ENCODE peak calls at places on chromosomes 2 and 18, in five cellular contexts. F is hepatocyte, X is GM10248, T is NT2/D1, W is T-cell. V is an unnamed sample.

GRCh38 chr2:37586663-37587409 is 84.6 kb downstream of the CDC42EP3 start:
- DNase-seq in F (no peak), X (no peak), T (no peak), W (no peak), V (no peak)

GRCh38 chr2:70241338-70241737 is 7.1 kb downstream of the TIA1 start:
- DNase-seq in F (no peak), X (no peak), T (no peak), W (no peak), V (no peak)

GRCh38 chr2:240564191-240564570 is 4.0 kb downstream of the DUSP28 start:
- DNase-seq in F (no peak), X (no peak), T (no peak), W (no peak), V (no peak)

GRCh38 chr2:113878743-113879142 is 11.1 kb upstream of the ACTR3 start:
- DNase-seq in F (no peak), X (no peak), T (no peak), W (no peak), V (no peak)

GRCh38 chr2:33696234-33696633 is 97.1 kb upstream of the FAM98A start:
- DNase-seq in F (no peak), X (no peak), T (no peak), W (no peak), V (no peak)

GRCh38 chr2:74138952-74139323 is 8.8 kb downstream of the BOLA3 start:
- DNase-seq in F (no peak), X (no peak), T (no peak), W (no peak), V (no peak)

GRCh38 chr2:236949089-236949935 is 136.4 kb upstream of the COPS8 start:
- DNase-seq in F (no peak), X (no peak), T (no peak), W (no peak), V (no peak)

GRCh38 chr2:23636412-23636811 is 251.4 kb downstream of the KLHL29 start:
- DNase-seq in F (no peak), X (no peak), T (no peak), W (no peak), V (no peak)

GRCh38 chr18:35458271-35458670 is 39.5 kb downstream of the INO80C start:
- DNase-seq in F (no peak), X (no peak), T (no peak), W (no peak), V (no peak)

GRCh38 chr2:70886541-70886987 is 49.1 kb upstream of the ATP6V1B1 start:
- DNase-seq in F (no peak), X (no peak), T (no peak), W (no peak), V (no peak)

GRCh38 chr2:178271629-178272333 is 77.5 kb downstream of the OSBPL6 start:
- DNase-seq in F (peak; percentile 10), X (no peak), T (no peak), W (no peak), V (peak; percentile 80)

GRCh38 chr2:11767779-11768178 is 21.3 kb downstream of the LPIN1 start:
- DNase-seq in F (no peak), X (no peak), T (no peak), W (no peak), V (no peak)

GRCh38 chr2:241895732-241896641 is 26.5 kb downstream of the RTP5 start:
- DNase-seq in F (peak; percentile 61), X (no peak), T (no peak), W (no peak), V (no peak)

GRCh38 chr2:209097168-209097567 is 326.7 kb upstream of the MAP2 start:
- DNase-seq in F (no peak), X (no peak), T (no peak), W (no peak), V (no peak)

GRCh38 chr2:69214898-69215297 is 172.1 kb downstream of the GFPT1 start:
- DNase-seq in F (peak; percentile 31), X (no peak), T (no peak), W (no peak), V (no peak)

GRCh38 chr18:62778976-62779869 is 63.9 kb downstream of the PHLPP1 start:
- DNase-seq in F (no peak), X (no peak), T (no peak), W (no peak), V (no peak)

GRCh38 chr2:198374375-198375072 is 570.1 kb downstream of the PLCL1 start:
- DNase-seq in F (peak; percentile 77), X (peak; percentile 15), T (peak; percentile 63), W (no peak), V (peak; percentile 74)

GRCh38 chr18:29003194-29003593 is 826.3 kb upstream of the CDH2 start:
- DNase-seq in F (peak; percentile 19), X (no peak), T (no peak), W (no peak), V (no peak)

GRCh38 chr2:41926614-41927580 is 120.9 kb upstream of the PKDCC start:
- DNase-seq in F (no peak), X (no peak), T (no peak), W (no peak), V (no peak)

GRCh38 chr18:40413160-40413559 is 1541.9 kb upstream of the PIK3C3 start:
- DNase-seq in F (peak; percentile 61), X (no peak), T (peak; percentile 38), W (no peak), V (no peak)

GRCh38 chr2:199958014-199958413 is 2.6 kb downstream of the MAIP1 start:
- DNase-seq in F (no peak), X (no peak), T (no peak), W (no peak), V (no peak)

GRCh38 chr18:42635378-42636048 is 480.0 kb downstream of the RIT2 start:
- DNase-seq in F (no peak), X (no peak), T (peak; percentile 3), W (no peak), V (no peak)

GRCh38 chr2:86062043-86062442 is 43.6 kb downstream of the POLR1A start:
- DNase-seq in F (peak; percentile 42), X (no peak), T (no peak), W (no peak), V (no peak)

GRCh38 chr2:25373269-25373981 is 31.7 kb upstream of the DNMT3A start:
- DNase-seq in F (no peak), X (no peak), T (no peak), W (no peak), V (no peak)

GRCh38 chr2:156538083-156538504 is 101.9 kb downstream of the GPD2 start:
- DNase-seq in F (no peak), X (peak; percentile 18), T (peak; percentile 1), W (no peak), V (peak; percentile 49)

GRCh38 chr18:25349131-25349925 is 2.6 kb downstream of the ZNF521 start:
- DNase-seq in F (peak; percentile 31), X (peak; percentile 24), T (no peak), W (no peak), V (peak; percentile 22)

GRCh38 chr2:129936334-129936934 is 43.0 kb upstream of the RAB6C start:
- DNase-seq in F (peak; percentile 72), X (peak; percentile 47), T (no peak), W (peak; percentile 44), V (no peak)

GRCh38 chr2:184611221-184612085 is 13.1 kb downstream of the ZNF804A start:
- DNase-seq in F (peak; percentile 29), X (no peak), T (no peak), W (no peak), V (no peak)

V was measured in astrocyte of the cerebellum.